ENCODE peak calls at places on chromosomes 1 and 21, in four cellular contexts. P is non-pigmented ciliary epithelial cell, R is M059J, K is upper lobe of right lung. C is an unnamed sample.

GRCh38 chr1:233433436-233434213 is 106.1 kb downstream of the MAP3K21 start:
- DNase-seq in P (no peak), R (no peak), K (no peak), C (no peak)

GRCh38 chr21:29586696-29587095 is 288.0 kb downstream of the BACH1 start:
- DNase-seq in P (no peak), R (peak; percentile 3), K (no peak), C (no peak)

GRCh38 chr1:36988741-36989193 is 45.5 kb downstream of the GRIK3 start:
- DNase-seq in P (no peak), R (no peak), K (no peak), C (peak; percentile 27)

GRCh38 chr1:14782741-14783591 is 184.5 kb downstream of the KAZN start:
- DNase-seq in P (no peak), R (peak; percentile 21), K (no peak), C (no peak)

GRCh38 chr1:117076648-117077047 is 16.5 kb downstream of the TTF2 start:
- DNase-seq in P (no peak), R (no peak), K (no peak), C (no peak)

GRCh38 chr1:12180315-12180714 is 13.5 kb downstream of the TNFRSF1B start:
- DNase-seq in P (no peak), R (no peak), K (peak; percentile 90), C (no peak)

GRCh38 chr1:32275424-32275823 is 16.5 kb upstream of the HDAC1 start:
- DNase-seq in P (no peak), R (no peak), K (peak; percentile 72), C (no peak)

GRCh38 chr21:41715649-41716321 is 51.1 kb downstream of the RIPK4 start:
- DNase-seq in P (no peak), R (peak; percentile 64), K (peak; percentile 32), C (no peak)

C was measured in NCI-H1092.